ENCODE peak calls at places on chromosomes 3 and 15, in five cellular contexts. One of them, this sample, is unnamed.

GRCh38 chr3:48684054-48684349 is 1.7 kb downstream of the NCKIPSD start:
- DNase-seq in IMR-90: no peak
- DNase-seq in K562: no peak
- DNase-seq in H1: no peak
- DNase-seq in A549: no peak
- DNase-seq in this sample: no peak

GRCh38 chr3:196524527-196524926 is 9.4 kb upstream of the SMCO1 start:
- DNase-seq in IMR-90: peak
- DNase-seq in K562: peak
- DNase-seq in H1: no peak
- DNase-seq in A549: no peak
- DNase-seq in this sample: no peak

GRCh38 chr3:197458179-197458707 is 97.5 kb downstream of the BDH1 start:
- DNase-seq in H1: no peak
- DNase-seq in A549: peak
- DNase-seq in IMR-90: peak
- DNase-seq in K562: no peak
- DNase-seq in this sample: peak

GRCh38 chr3:162170581-162170980 is 674.0 kb downstream of the OTOL1 start:
- DNase-seq in H1: no peak
- DNase-seq in A549: no peak
- DNase-seq in K562: no peak
- DNase-seq in IMR-90: peak
- DNase-seq in this sample: no peak

GRCh38 chr3:51559266-51559907 is 20.9 kb downstream of the RAD54L2 start:
- DNase-seq in IMR-90: peak
- DNase-seq in K562: no peak
- DNase-seq in A549: no peak
- DNase-seq in H1: no peak
- DNase-seq in this sample: no peak

GRCh38 chr3:29512620-29513019 is 231.7 kb downstream of the RBMS3 start:
- DNase-seq in K562: no peak
- DNase-seq in H1: no peak
- DNase-seq in A549: no peak
- DNase-seq in IMR-90: no peak
- DNase-seq in this sample: no peak

GRCh38 chr15:39266882-39267281 is 314.0 kb upstream of the THBS1 start:
- DNase-seq in IMR-90: no peak
- DNase-seq in H1: no peak
- DNase-seq in K562: no peak
- DNase-seq in A549: no peak
- DNase-seq in this sample: no peak

GRCh38 chr15:31482122-31482922 is 155.7 kb downstream of the KLF13 start:
- DNase-seq in A549: no peak
- DNase-seq in IMR-90: no peak
- DNase-seq in K562: no peak
- DNase-seq in H1: no peak
- DNase-seq in this sample: no peak

GRCh38 chr3:112187300-112187699 is 54.3 kb upstream of the GCSAM start:
- DNase-seq in K562: no peak
- DNase-seq in IMR-90: no peak
- DNase-seq in H1: no peak
- DNase-seq in A549: no peak
- DNase-seq in this sample: no peak

GRCh38 chr15:69760263-69760855 is 307.7 kb downstream of the RPLP1 start:
- DNase-seq in K562: no peak
- DNase-seq in A549: no peak
- DNase-seq in H1: no peak
- DNase-seq in IMR-90: peak
- DNase-seq in this sample: no peak

GRCh38 chr15:62711691-62712454 is 330.7 kb upstream of the TPM1 start:
- DNase-seq in IMR-90: peak
- DNase-seq in K562: no peak
- DNase-seq in A549: no peak
- DNase-seq in H1: no peak
- DNase-seq in this sample: no peak

GRCh38 chr15:56916825-56917477 is 1.5 kb upstream of the TCF12 start:
- DNase-seq in IMR-90: no peak
- DNase-seq in K562: peak
- DNase-seq in H1: no peak
- DNase-seq in A549: no peak
- DNase-seq in this sample: no peak

GRCh38 chr3:188542196-188542595 is 388.2 kb downstream of the LPP start:
- DNase-seq in IMR-90: no peak
- DNase-seq in K562: no peak
- DNase-seq in H1: no peak
- DNase-seq in A549: no peak
- DNase-seq in this sample: peak

GRCh38 chr3:177883957-177884356 is 652.3 kb upstream of the KCNMB2 start:
- DNase-seq in K562: no peak
- DNase-seq in A549: no peak
- DNase-seq in H1: no peak
- DNase-seq in IMR-90: no peak
- DNase-seq in this sample: no peak

GRCh38 chr3:177885063-177885462 is 651.2 kb upstream of the KCNMB2 start:
- DNase-seq in A549: no peak
- DNase-seq in H1: no peak
- DNase-seq in K562: no peak
- DNase-seq in IMR-90: no peak
- DNase-seq in this sample: no peak

GRCh38 chr3:177882124-177882648 is 654.0 kb upstream of the KCNMB2 start:
- DNase-seq in K562: no peak
- DNase-seq in IMR-90: no peak
- DNase-seq in A549: no peak
- DNase-seq in H1: no peak
- DNase-seq in this sample: no peak

GRCh38 chr3:177889158-177889557 is 647.1 kb upstream of the KCNMB2 start:
- DNase-seq in IMR-90: no peak
- DNase-seq in A549: no peak
- DNase-seq in K562: no peak
- DNase-seq in H1: no peak
- DNase-seq in this sample: no peak

DNA sequence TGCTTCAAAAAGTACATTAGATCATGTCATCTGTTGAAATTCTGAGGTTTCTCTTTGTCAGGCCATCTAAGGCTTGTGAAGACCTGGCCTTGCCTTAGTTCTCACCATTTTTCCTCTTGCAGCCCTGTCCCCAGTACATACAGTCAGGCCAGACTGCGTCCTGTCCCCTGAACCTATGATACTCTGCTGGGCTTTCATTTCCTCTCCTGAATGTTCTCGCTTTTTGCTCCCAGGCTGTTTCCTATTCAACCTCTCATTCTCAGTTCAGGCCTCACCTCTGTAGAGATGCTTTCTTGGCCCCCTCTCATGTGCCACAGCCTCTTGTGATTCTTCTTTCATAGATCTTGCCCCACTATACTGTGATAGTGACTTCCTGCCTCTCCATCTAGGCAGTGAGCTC is 648.8 kb upstream of the KCNMB2 start:
- DNase-seq in IMR-90: no peak
- DNase-seq in H1: no peak
- DNase-seq in A549: no peak
- DNase-seq in K562: no peak
- DNase-seq in this sample: no peak
- TF ChIP-seq MAFK in IMR-90: no peak
- TF ChIP-seq MAFK in H1: no peak
- TF ChIP-seq MAFK in A549: no peak
- TF ChIP-seq MAFK in K562: no peak
- TF ChIP-seq MAFK in this sample: no peak

GRCh38 chr3:39193391-39193790 is 996 bp upstream of the XIRP1 start:
- DNase-seq in K562: no peak
- DNase-seq in IMR-90: peak
- DNase-seq in H1: no peak
- DNase-seq in A549: no peak
- DNase-seq in this sample: no peak
- TF ChIP-seq MAFK in K562: no peak
- TF ChIP-seq MAFK in IMR-90: no peak
- TF ChIP-seq MAFK in H1: no peak
- TF ChIP-seq MAFK in A549: no peak
- TF ChIP-seq MAFK in this sample: no peak

GRCh38 chr3:58996730-58997129 is 53.1 kb downstream of the CFAP20DC start:
- DNase-seq in K562: no peak
- DNase-seq in A549: no peak
- DNase-seq in H1: no peak
- DNase-seq in IMR-90: no peak
- DNase-seq in this sample: no peak

GRCh38 chr3:58991623-58992022 is 58.2 kb downstream of the CFAP20DC start:
- DNase-seq in H1: no peak
- DNase-seq in K562: no peak
- DNase-seq in IMR-90: no peak
- DNase-seq in A549: no peak
- DNase-seq in this sample: no peak

GRCh38 chr3:58998476-58999117 is 51.2 kb downstream of the CFAP20DC start:
- DNase-seq in H1: no peak
- DNase-seq in K562: peak
- DNase-seq in IMR-90: peak
- DNase-seq in A549: peak
- DNase-seq in this sample: no peak

GRCh38 chr3:58993547-58993946 is 56.3 kb downstream of the CFAP20DC start:
- DNase-seq in A549: no peak
- DNase-seq in H1: no peak
- DNase-seq in K562: no peak
- DNase-seq in IMR-90: no peak
- DNase-seq in this sample: no peak

GRCh38 chr3:58994746-58995330 is 55.0 kb downstream of the CFAP20DC start:
- DNase-seq in K562: peak
- DNase-seq in A549: peak
- DNase-seq in H1: peak
- DNase-seq in IMR-90: peak
- DNase-seq in this sample: peak
- TF ChIP-seq MAFK in K562: no peak
- TF ChIP-seq MAFK in A549: no peak
- TF ChIP-seq MAFK in H1: no peak
- TF ChIP-seq MAFK in IMR-90: no peak
- TF ChIP-seq MAFK in this sample: no peak

GRCh38 chr3:27666708-27667107 is 55.4 kb downstream of the EOMES start:
- DNase-seq in IMR-90: peak
- DNase-seq in K562: peak
- DNase-seq in H1: peak
- DNase-seq in A549: no peak
- DNase-seq in this sample: no peak
- TF ChIP-seq MAFK in IMR-90: no peak
- TF ChIP-seq MAFK in K562: no peak
- TF ChIP-seq MAFK in H1: no peak
- TF ChIP-seq MAFK in A549: no peak
- TF ChIP-seq MAFK in this sample: no peak

GRCh38 chr15:78365931-78366330 is 25.8 kb downstream of the CRABP1 start:
- DNase-seq in A549: no peak
- DNase-seq in H1: no peak
- DNase-seq in IMR-90: no peak
- DNase-seq in K562: no peak
- DNase-seq in this sample: no peak
- TF ChIP-seq MAFK in A549: no peak
- TF ChIP-seq MAFK in H1: no peak
- TF ChIP-seq MAFK in IMR-90: no peak
- TF ChIP-seq MAFK in K562: no peak
- TF ChIP-seq MAFK in this sample: no peak

GRCh38 chr15:84552896-84553295 is 47.9 kb upstream of the ZSCAN2 start:
- DNase-seq in H1: no peak
- DNase-seq in A549: no peak
- DNase-seq in IMR-90: peak
- DNase-seq in K562: no peak
- DNase-seq in this sample: no peak
- TF ChIP-seq MAFK in H1: no peak
- TF ChIP-seq MAFK in A549: no peak
- TF ChIP-seq MAFK in IMR-90: no peak
- TF ChIP-seq MAFK in K562: no peak
- TF ChIP-seq MAFK in this sample: no peak

GRCh38 chr3:17737591-17737990 is 4.8 kb downstream of the TBC1D5 start:
- DNase-seq in IMR-90: no peak
- DNase-seq in K562: no peak
- DNase-seq in A549: no peak
- DNase-seq in H1: no peak
- DNase-seq in this sample: no peak

GRCh38 chr3:17741621-17742091 is 775 bp downstream of the TBC1D5 start:
- DNase-seq in IMR-90: no peak
- DNase-seq in K562: no peak
- DNase-seq in H1: no peak
- DNase-seq in A549: no peak
- DNase-seq in this sample: peak

GRCh38 chr3:17740703-17741102 is 1.7 kb downstream of the TBC1D5 start:
- DNase-seq in H1: no peak
- DNase-seq in IMR-90: peak
- DNase-seq in A549: peak
- DNase-seq in K562: peak
- DNase-seq in this sample: peak

GRCh38 chr3:17738219-17738618 is 4.2 kb downstream of the TBC1D5 start:
- DNase-seq in IMR-90: no peak
- DNase-seq in A549: no peak
- DNase-seq in K562: no peak
- DNase-seq in H1: no peak
- DNase-seq in this sample: no peak

GRCh38 chr3:17738921-17739320 is 3.5 kb downstream of the TBC1D5 start:
- DNase-seq in A549: peak
- DNase-seq in H1: no peak
- DNase-seq in K562: peak
- DNase-seq in IMR-90: no peak
- DNase-seq in this sample: no peak
- TF ChIP-seq MAFK in A549: no peak
- TF ChIP-seq MAFK in H1: no peak
- TF ChIP-seq MAFK in K562: no peak
- TF ChIP-seq MAFK in IMR-90: no peak
- TF ChIP-seq MAFK in this sample: no peak

DNA sequence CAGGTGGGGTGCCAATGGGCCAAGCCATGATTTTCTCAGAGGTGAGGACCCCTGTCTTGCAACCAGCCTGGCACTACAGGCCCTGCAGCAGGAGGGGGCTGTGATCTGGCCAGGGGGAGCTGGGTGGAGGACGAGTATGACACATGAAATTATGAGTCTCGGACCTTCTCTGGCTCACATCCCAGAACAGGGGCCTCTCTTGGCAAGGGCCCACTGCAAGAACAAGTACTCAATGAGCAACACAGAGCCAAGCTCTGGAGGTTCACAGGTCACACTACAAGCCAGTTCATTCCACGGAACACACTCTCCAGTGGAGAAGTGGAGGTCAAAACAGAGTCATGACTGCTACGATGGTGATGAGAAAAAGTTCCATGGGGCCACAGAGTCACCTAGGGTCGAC is 28.3 kb downstream of the CCDC32 start:
- DNase-seq in IMR-90: peak
- DNase-seq in H1: no peak
- DNase-seq in K562: no peak
- DNase-seq in A549: no peak
- DNase-seq in this sample: no peak
- TF ChIP-seq MAFK in IMR-90: no peak
- TF ChIP-seq MAFK in H1: no peak
- TF ChIP-seq MAFK in K562: no peak
- TF ChIP-seq MAFK in A549: no peak
- TF ChIP-seq MAFK in this sample: no peak

GRCh38 chr3:106711650-106712049 is 665.6 kb upstream of the CCDC54 start:
- DNase-seq in K562: no peak
- DNase-seq in A549: no peak
- DNase-seq in IMR-90: peak
- DNase-seq in H1: no peak
- DNase-seq in this sample: no peak
- TF ChIP-seq MAFK in K562: no peak
- TF ChIP-seq MAFK in A549: no peak
- TF ChIP-seq MAFK in IMR-90: no peak
- TF ChIP-seq MAFK in H1: no peak
- TF ChIP-seq MAFK in this sample: no peak

This sample was measured in HepG2.